ENCODE peak calls at places on chromosomes 4 and X, in six cellular contexts. One of them, this sample, is unnamed.

GRCh38 chr4:111136438-111136837 is 513.6 kb upstream of the PITX2 start:
- DNase-seq in activated B cell treated with CpG ODN at 0.5 μM for 24 hours: no peak
- DNase-seq in lower leg skin: no peak
- DNase-seq in HepG2: peak
- DNase-seq in brain microvascular endothelial cell: peak
- DNase-seq in endothelial cell: no peak
- DNase-seq in this sample: peak

GRCh38 chrX:51614353-51614752 is 4.4 kb downstream of the CENPVL3 start:
- DNase-seq in endothelial cell: no peak
- DNase-seq in lower leg skin: no peak
- DNase-seq in activated B cell treated with CpG ODN at 0.5 μM for 24 hours: no peak
- DNase-seq in HepG2: peak
- DNase-seq in brain microvascular endothelial cell: peak
- DNase-seq in this sample: peak

GRCh38 chr4:23878912-23879732 is 10.7 kb downstream of the PPARGC1A start:
- DNase-seq in activated B cell treated with CpG ODN at 0.5 μM for 24 hours: no peak
- DNase-seq in lower leg skin: no peak
- DNase-seq in HepG2: no peak
- DNase-seq in endothelial cell: no peak
- DNase-seq in brain microvascular endothelial cell: no peak
- DNase-seq in this sample: peak

GRCh38 chr4:174918058-174918457 is at the start of gene ADAM29:
- DNase-seq in activated B cell treated with CpG ODN at 0.5 μM for 24 hours: no peak
- DNase-seq in lower leg skin: no peak
- DNase-seq in endothelial cell: no peak
- DNase-seq in HepG2: no peak
- DNase-seq in brain microvascular endothelial cell: no peak
- DNase-seq in this sample: no peak

GRCh38 chr4:100093091-100093866 is 97.0 kb downstream of the DDIT4L start:
- DNase-seq in endothelial cell: peak
- DNase-seq in lower leg skin: peak
- DNase-seq in brain microvascular endothelial cell: peak
- DNase-seq in HepG2: peak
- DNase-seq in activated B cell treated with CpG ODN at 0.5 μM for 24 hours: peak
- DNase-seq in this sample: peak

GRCh38 chr4:130849985-130850632 is 1754.2 kb downstream of the C4orf33 start:
- DNase-seq in brain microvascular endothelial cell: no peak
- DNase-seq in activated B cell treated with CpG ODN at 0.5 μM for 24 hours: no peak
- DNase-seq in lower leg skin: no peak
- DNase-seq in endothelial cell: no peak
- DNase-seq in HepG2: no peak
- DNase-seq in this sample: peak

GRCh38 chr4:88481557-88481956 is 24.6 kb downstream of the HERC5 start:
- DNase-seq in activated B cell treated with CpG ODN at 0.5 μM for 24 hours: no peak
- DNase-seq in endothelial cell: no peak
- DNase-seq in brain microvascular endothelial cell: no peak
- DNase-seq in HepG2: no peak
- DNase-seq in lower leg skin: no peak
- DNase-seq in this sample: no peak

GRCh38 chr4:140645614-140646412 is 77.1 kb upstream of the UCP1 start:
- DNase-seq in HepG2: peak
- DNase-seq in endothelial cell: no peak
- DNase-seq in lower leg skin: no peak
- DNase-seq in brain microvascular endothelial cell: no peak
- DNase-seq in activated B cell treated with CpG ODN at 0.5 μM for 24 hours: no peak
- DNase-seq in this sample: no peak

GRCh38 chr4:85246055-85246454 is 228.9 kb upstream of the ARHGAP24 start:
- DNase-seq in brain microvascular endothelial cell: no peak
- DNase-seq in endothelial cell: no peak
- DNase-seq in HepG2: no peak
- DNase-seq in lower leg skin: no peak
- DNase-seq in activated B cell treated with CpG ODN at 0.5 μM for 24 hours: no peak
- DNase-seq in this sample: no peak

GRCh38 chr4:84511703-84512102 is 12.6 kb upstream of the NKX6-1 start:
- DNase-seq in lower leg skin: no peak
- DNase-seq in HepG2: no peak
- DNase-seq in brain microvascular endothelial cell: no peak
- DNase-seq in endothelial cell: no peak
- DNase-seq in activated B cell treated with CpG ODN at 0.5 μM for 24 hours: no peak
- DNase-seq in this sample: peak

GRCh38 chrX:53253293-53254020 is 27.9 kb downstream of the IQSEC2 start:
- DNase-seq in brain microvascular endothelial cell: no peak
- DNase-seq in lower leg skin: no peak
- DNase-seq in endothelial cell: no peak
- DNase-seq in activated B cell treated with CpG ODN at 0.5 μM for 24 hours: no peak
- DNase-seq in HepG2: no peak
- DNase-seq in this sample: no peak

GRCh38 chr4:99946346-99947189 is at the start of gene DNAJB14:
- DNase-seq in HepG2: peak
- DNase-seq in lower leg skin: peak
- DNase-seq in brain microvascular endothelial cell: peak
- DNase-seq in endothelial cell: peak
- DNase-seq in activated B cell treated with CpG ODN at 0.5 μM for 24 hours: peak
- DNase-seq in this sample: peak

GRCh38 chr4:89249313-89249712 is 58.3 kb downstream of the GPRIN3 start:
- DNase-seq in activated B cell treated with CpG ODN at 0.5 μM for 24 hours: no peak
- DNase-seq in brain microvascular endothelial cell: no peak
- DNase-seq in lower leg skin: no peak
- DNase-seq in endothelial cell: no peak
- DNase-seq in HepG2: no peak
- DNase-seq in this sample: no peak

GRCh38 chr4:146165840-146166239 is 9.7 kb upstream of the LSM6 start:
- DNase-seq in activated B cell treated with CpG ODN at 0.5 μM for 24 hours: no peak
- DNase-seq in HepG2: no peak
- DNase-seq in endothelial cell: no peak
- DNase-seq in lower leg skin: no peak
- DNase-seq in brain microvascular endothelial cell: peak
- DNase-seq in this sample: peak

GRCh38 chr4:132071815-132072214 is 1077.3 kb upstream of the PCDH10 start:
- DNase-seq in HepG2: no peak
- DNase-seq in lower leg skin: no peak
- DNase-seq in activated B cell treated with CpG ODN at 0.5 μM for 24 hours: no peak
- DNase-seq in endothelial cell: no peak
- DNase-seq in brain microvascular endothelial cell: no peak
- DNase-seq in this sample: peak

GRCh38 chrX:22276781-22277180 is 4.1 kb downstream of the CBLL2 start:
- DNase-seq in brain microvascular endothelial cell: no peak
- DNase-seq in endothelial cell: no peak
- DNase-seq in HepG2: no peak
- DNase-seq in activated B cell treated with CpG ODN at 0.5 μM for 24 hours: no peak
- DNase-seq in lower leg skin: no peak
- DNase-seq in this sample: peak

GRCh38 chr4:3688018-3688998 is 77.9 kb upstream of the ADRA2C start:
- DNase-seq in lower leg skin: no peak
- DNase-seq in HepG2: no peak
- DNase-seq in activated B cell treated with CpG ODN at 0.5 μM for 24 hours: no peak
- DNase-seq in endothelial cell: no peak
- DNase-seq in brain microvascular endothelial cell: no peak
- DNase-seq in this sample: no peak

GRCh38 chr4:54067163-54067562 is 2.8 kb upstream of the CHIC2 start:
- DNase-seq in activated B cell treated with CpG ODN at 0.5 μM for 24 hours: no peak
- DNase-seq in lower leg skin: peak
- DNase-seq in brain microvascular endothelial cell: no peak
- DNase-seq in endothelial cell: peak
- DNase-seq in HepG2: no peak
- DNase-seq in this sample: peak

GRCh38 chr4:142960134-142960533 is 114.0 kb upstream of the INPP4B start:
- DNase-seq in brain microvascular endothelial cell: no peak
- DNase-seq in endothelial cell: no peak
- DNase-seq in HepG2: no peak
- DNase-seq in lower leg skin: no peak
- DNase-seq in activated B cell treated with CpG ODN at 0.5 μM for 24 hours: no peak
- DNase-seq in this sample: peak

GRCh38 chr4:36138221-36138620 is 106.1 kb downstream of the ARAP2 start:
- DNase-seq in HepG2: no peak
- DNase-seq in activated B cell treated with CpG ODN at 0.5 μM for 24 hours: no peak
- DNase-seq in endothelial cell: no peak
- DNase-seq in brain microvascular endothelial cell: no peak
- DNase-seq in lower leg skin: no peak
- DNase-seq in this sample: peak

GRCh38 chrX:105018865-105019264 is 201.6 kb downstream of the TEX13A start:
- DNase-seq in brain microvascular endothelial cell: no peak
- DNase-seq in lower leg skin: no peak
- DNase-seq in endothelial cell: no peak
- DNase-seq in activated B cell treated with CpG ODN at 0.5 μM for 24 hours: no peak
- DNase-seq in HepG2: no peak
- DNase-seq in this sample: no peak

GRCh38 chr4:118762753-118763477 is 73.0 kb downstream of the SEC24D start:
- DNase-seq in lower leg skin: no peak
- DNase-seq in brain microvascular endothelial cell: no peak
- DNase-seq in HepG2: no peak
- DNase-seq in activated B cell treated with CpG ODN at 0.5 μM for 24 hours: no peak
- DNase-seq in endothelial cell: no peak
- DNase-seq in this sample: no peak

GRCh38 chrX:111052478-111052877 is 43.5 kb upstream of the PAK3 start:
- DNase-seq in brain microvascular endothelial cell: no peak
- DNase-seq in HepG2: no peak
- DNase-seq in endothelial cell: no peak
- DNase-seq in activated B cell treated with CpG ODN at 0.5 μM for 24 hours: no peak
- DNase-seq in lower leg skin: no peak
- DNase-seq in this sample: no peak

GRCh38 chr4:2040391-2041233 is 18.5 kb upstream of the NAT8L start:
- DNase-seq in brain microvascular endothelial cell: no peak
- DNase-seq in activated B cell treated with CpG ODN at 0.5 μM for 24 hours: no peak
- DNase-seq in endothelial cell: no peak
- DNase-seq in HepG2: no peak
- DNase-seq in lower leg skin: peak
- DNase-seq in this sample: no peak

GRCh38 chr4:139746430-139746829 is 80.8 kb downstream of the MGST2 start:
- DNase-seq in brain microvascular endothelial cell: no peak
- DNase-seq in lower leg skin: no peak
- DNase-seq in activated B cell treated with CpG ODN at 0.5 μM for 24 hours: no peak
- DNase-seq in HepG2: no peak
- DNase-seq in endothelial cell: no peak
- DNase-seq in this sample: no peak

GRCh38 chrX:70613295-70613694 is 168.7 kb downstream of the DLG3 start:
- DNase-seq in activated B cell treated with CpG ODN at 0.5 μM for 24 hours: no peak
- DNase-seq in endothelial cell: no peak
- DNase-seq in brain microvascular endothelial cell: peak
- DNase-seq in lower leg skin: no peak
- DNase-seq in HepG2: no peak
- DNase-seq in this sample: peak

DNA sequence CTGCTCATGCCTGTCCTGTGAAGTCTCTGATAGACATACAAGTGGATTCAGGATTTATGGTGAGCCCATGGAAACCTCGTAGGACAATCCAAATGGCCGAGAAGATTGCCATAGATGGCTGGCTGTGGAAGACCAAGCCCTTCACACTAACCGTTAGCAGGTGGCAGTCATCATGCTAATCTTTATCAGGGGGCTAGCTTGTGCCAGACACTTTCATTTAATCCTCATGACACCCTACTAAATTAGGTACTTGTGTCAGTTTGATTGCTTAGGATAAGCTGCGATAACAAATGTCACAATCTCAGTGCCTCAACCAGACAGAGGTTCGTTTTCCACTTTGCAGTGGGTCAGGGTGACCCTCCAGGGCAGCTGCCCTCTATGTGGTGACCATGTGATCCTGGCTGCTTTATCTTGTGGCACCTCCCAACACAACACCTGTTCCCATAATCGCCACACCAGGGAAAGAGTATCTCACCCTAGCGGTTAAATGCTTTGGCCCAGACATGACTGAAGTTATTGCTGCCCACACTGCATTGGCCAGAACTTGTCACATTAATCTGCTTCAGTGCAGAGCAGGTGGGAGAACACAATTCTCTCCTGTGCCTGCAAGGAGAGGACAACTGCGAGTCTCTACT is 60.8 kb downstream of the REPS2 start:
- DNase-seq in activated B cell treated with CpG ODN at 0.5 μM for 24 hours: no peak
- DNase-seq in lower leg skin: no peak
- DNase-seq in endothelial cell: no peak
- DNase-seq in brain microvascular endothelial cell: no peak
- DNase-seq in HepG2: peak
- DNase-seq in this sample: peak
- TF ChIP-seq CTCF in activated B cell treated with CpG ODN at 0.5 μM for 24 hours: no peak
- TF ChIP-seq CTCF in lower leg skin: no peak
- TF ChIP-seq CTCF in endothelial cell: no peak
- TF ChIP-seq CTCF in brain microvascular endothelial cell: peak
- TF ChIP-seq CTCF in HepG2: peak
- TF ChIP-seq CTCF in this sample: no peak

DNA sequence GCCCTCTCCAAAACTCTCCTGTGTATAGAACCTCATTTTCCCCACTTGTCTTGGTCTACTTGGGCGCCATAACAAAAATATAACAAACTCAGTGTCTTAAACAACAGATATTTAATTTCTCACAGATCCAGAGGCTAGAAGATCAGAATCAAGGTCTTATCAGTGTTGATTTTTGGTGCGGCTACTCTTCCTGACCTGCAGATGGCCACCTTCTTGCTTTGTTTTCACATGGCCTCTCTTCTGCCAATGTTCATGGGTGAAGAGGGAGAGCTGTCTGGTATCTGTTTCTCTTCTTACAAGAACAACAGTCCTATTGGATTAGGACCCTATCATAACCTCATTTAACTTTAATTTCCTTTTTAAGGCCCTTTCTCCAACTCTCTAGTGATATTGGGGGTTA is 177.3 kb downstream of the PABPC4L start:
- DNase-seq in activated B cell treated with CpG ODN at 0.5 μM for 24 hours: no peak
- DNase-seq in brain microvascular endothelial cell: no peak
- DNase-seq in lower leg skin: no peak
- DNase-seq in HepG2: peak
- DNase-seq in endothelial cell: peak
- DNase-seq in this sample: peak
- TF ChIP-seq CTCF in activated B cell treated with CpG ODN at 0.5 μM for 24 hours: no peak
- TF ChIP-seq CTCF in brain microvascular endothelial cell: peak
- TF ChIP-seq CTCF in lower leg skin: no peak
- TF ChIP-seq CTCF in HepG2: peak
- TF ChIP-seq CTCF in endothelial cell: peak
- TF ChIP-seq CTCF in this sample: peak

DNA sequence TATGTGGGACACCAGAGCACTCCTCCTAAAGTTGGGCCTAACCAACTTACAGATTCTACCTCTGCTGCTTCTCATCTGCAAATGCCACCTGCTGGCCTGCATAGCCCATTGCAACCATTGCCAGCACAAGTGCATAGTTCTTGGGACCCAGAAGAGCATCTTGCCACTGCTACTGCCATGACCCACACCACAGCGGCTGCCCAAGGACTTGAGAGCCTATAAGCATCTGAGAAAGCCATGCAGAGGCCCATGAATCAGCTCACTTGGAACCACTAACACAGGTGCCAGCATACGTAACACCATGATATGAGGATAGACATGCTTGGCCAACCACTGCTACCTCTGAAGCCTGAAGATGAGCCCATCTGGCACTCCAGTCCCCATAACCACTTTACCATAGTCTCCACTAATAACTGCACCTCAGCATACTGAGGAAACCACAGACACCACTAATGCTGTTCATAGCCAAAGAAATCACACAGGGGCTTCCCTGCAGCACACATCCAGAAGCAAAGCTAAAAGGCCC is 258.1 kb upstream of the AGTR2 start:
- DNase-seq in lower leg skin: no peak
- DNase-seq in brain microvascular endothelial cell: no peak
- DNase-seq in HepG2: no peak
- DNase-seq in endothelial cell: no peak
- DNase-seq in activated B cell treated with CpG ODN at 0.5 μM for 24 hours: no peak
- DNase-seq in this sample: no peak
- TF ChIP-seq CTCF in lower leg skin: no peak
- TF ChIP-seq CTCF in brain microvascular endothelial cell: peak
- TF ChIP-seq CTCF in HepG2: peak
- TF ChIP-seq CTCF in endothelial cell: peak
- TF ChIP-seq CTCF in activated B cell treated with CpG ODN at 0.5 μM for 24 hours: no peak
- TF ChIP-seq CTCF in this sample: no peak

GRCh38 chr4:19304028-19304427 is 947.7 kb upstream of the SLIT2 start:
- DNase-seq in lower leg skin: no peak
- DNase-seq in activated B cell treated with CpG ODN at 0.5 μM for 24 hours: no peak
- DNase-seq in endothelial cell: no peak
- DNase-seq in HepG2: no peak
- DNase-seq in brain microvascular endothelial cell: no peak
- DNase-seq in this sample: peak

GRCh38 chr4:19309365-19309764 is 942.3 kb upstream of the SLIT2 start:
- DNase-seq in endothelial cell: no peak
- DNase-seq in HepG2: no peak
- DNase-seq in brain microvascular endothelial cell: peak
- DNase-seq in activated B cell treated with CpG ODN at 0.5 μM for 24 hours: no peak
- DNase-seq in lower leg skin: no peak
- DNase-seq in this sample: peak
- TF ChIP-seq CTCF in endothelial cell: no peak
- TF ChIP-seq CTCF in HepG2: no peak
- TF ChIP-seq CTCF in brain microvascular endothelial cell: peak
- TF ChIP-seq CTCF in activated B cell treated with CpG ODN at 0.5 μM for 24 hours: no peak
- TF ChIP-seq CTCF in lower leg skin: no peak
- TF ChIP-seq CTCF in this sample: peak

This sample was measured in epithelial cell of esophagus.